ENCODE peak calls at places on chromosomes 1 and 21, in four cellular contexts. One of them, this sample, is unnamed.

GRCh38 chr1:17440827-17441168 is 1.3 kb upstream of the RCC2 start:
- DNase-seq in HepG2: no peak
- DNase-seq in GM12878: no peak
- DNase-seq in K562: no peak
- DNase-seq in this sample: no peak

GRCh38 chr1:3472906-3473305 is 18.4 kb downstream of the ARHGEF16 start:
- DNase-seq in K562: no peak
- DNase-seq in HepG2: no peak
- DNase-seq in GM12878: no peak
- DNase-seq in this sample: no peak

GRCh38 chr1:41861509-41862410 is 57.0 kb downstream of the HIVEP3 start:
- DNase-seq in K562: no peak
- DNase-seq in GM12878: no peak
- DNase-seq in HepG2: no peak
- DNase-seq in this sample: no peak

GRCh38 chr1:92968138-92969032 is 7.1 kb upstream of the DIPK1A start:
- DNase-seq in HepG2: peak
- DNase-seq in GM12878: no peak
- DNase-seq in K562: peak
- DNase-seq in this sample: no peak

GRCh38 chr1:235888119-235888643 is 21.5 kb upstream of the LYST start:
- DNase-seq in HepG2: no peak
- DNase-seq in GM12878: peak
- DNase-seq in K562: no peak
- DNase-seq in this sample: no peak

GRCh38 chr21:34544032-34544496 is 32.1 kb upstream of the KCNE1 start:
- DNase-seq in GM12878: no peak
- DNase-seq in HepG2: peak
- DNase-seq in K562: peak
- DNase-seq in this sample: peak

GRCh38 chr1:246588322-246588721 is 22.1 kb downstream of the CNST start:
- DNase-seq in K562: no peak
- DNase-seq in HepG2: no peak
- DNase-seq in GM12878: no peak
- DNase-seq in this sample: no peak

GRCh38 chr21:45258476-45258875 is 29.2 kb downstream of the POFUT2 start:
- DNase-seq in GM12878: no peak
- DNase-seq in HepG2: peak
- DNase-seq in K562: no peak
- DNase-seq in this sample: no peak

GRCh38 chr1:159835862-159836518 is 9.3 kb downstream of the SLAMF8 start:
- DNase-seq in K562: peak
- DNase-seq in HepG2: no peak
- DNase-seq in GM12878: no peak
- DNase-seq in this sample: no peak

GRCh38 chr1:45346473-45346872 is 6.2 kb upstream of the MUTYH start:
- DNase-seq in K562: no peak
- DNase-seq in GM12878: no peak
- DNase-seq in HepG2: no peak
- DNase-seq in this sample: no peak

GRCh38 chr21:38286739-38287426 is 30.1 kb downstream of the KCNJ15 start:
- DNase-seq in K562: no peak
- DNase-seq in HepG2: no peak
- DNase-seq in GM12878: no peak
- DNase-seq in this sample: no peak

GRCh38 chr1:160046494-160047115 is 14.8 kb upstream of the PIGM start:
- DNase-seq in GM12878: no peak
- DNase-seq in HepG2: peak
- DNase-seq in K562: peak
- DNase-seq in this sample: peak

GRCh38 chr1:205735218-205735617 is 14.8 kb downstream of the NUCKS1 start:
- DNase-seq in K562: no peak
- DNase-seq in GM12878: no peak
- DNase-seq in HepG2: no peak
- DNase-seq in this sample: no peak

GRCh38 chr1:24021403-24022266 is 41.5 kb upstream of the SRSF10 start:
- DNase-seq in GM12878: no peak
- DNase-seq in K562: no peak
- DNase-seq in HepG2: peak
- DNase-seq in this sample: no peak

GRCh38 chr1:18734461-18735368 is 104.1 kb downstream of the PAX7 start:
- DNase-seq in GM12878: no peak
- DNase-seq in HepG2: no peak
- DNase-seq in K562: no peak
- DNase-seq in this sample: no peak

GRCh38 chr21:45499970-45500575 is 42.2 kb downstream of the SLC19A1 start:
- DNase-seq in GM12878: no peak
- DNase-seq in K562: no peak
- DNase-seq in HepG2: no peak
- DNase-seq in this sample: no peak

GRCh38 chr1:229579101-229579651 is 20.7 kb upstream of the ABCB10 start:
- DNase-seq in GM12878: peak
- DNase-seq in HepG2: peak
- DNase-seq in K562: no peak
- DNase-seq in this sample: no peak

GRCh38 chr21:34651032-34651431 is 17.8 kb upstream of the CLIC6 start:
- DNase-seq in HepG2: no peak
- DNase-seq in K562: no peak
- DNase-seq in GM12878: no peak
- DNase-seq in this sample: no peak

GRCh38 chr1:89941110-89941770 is 53.7 kb upstream of the ZNF326 start:
- DNase-seq in K562: peak
- DNase-seq in GM12878: peak
- DNase-seq in HepG2: no peak
- DNase-seq in this sample: peak

DNA sequence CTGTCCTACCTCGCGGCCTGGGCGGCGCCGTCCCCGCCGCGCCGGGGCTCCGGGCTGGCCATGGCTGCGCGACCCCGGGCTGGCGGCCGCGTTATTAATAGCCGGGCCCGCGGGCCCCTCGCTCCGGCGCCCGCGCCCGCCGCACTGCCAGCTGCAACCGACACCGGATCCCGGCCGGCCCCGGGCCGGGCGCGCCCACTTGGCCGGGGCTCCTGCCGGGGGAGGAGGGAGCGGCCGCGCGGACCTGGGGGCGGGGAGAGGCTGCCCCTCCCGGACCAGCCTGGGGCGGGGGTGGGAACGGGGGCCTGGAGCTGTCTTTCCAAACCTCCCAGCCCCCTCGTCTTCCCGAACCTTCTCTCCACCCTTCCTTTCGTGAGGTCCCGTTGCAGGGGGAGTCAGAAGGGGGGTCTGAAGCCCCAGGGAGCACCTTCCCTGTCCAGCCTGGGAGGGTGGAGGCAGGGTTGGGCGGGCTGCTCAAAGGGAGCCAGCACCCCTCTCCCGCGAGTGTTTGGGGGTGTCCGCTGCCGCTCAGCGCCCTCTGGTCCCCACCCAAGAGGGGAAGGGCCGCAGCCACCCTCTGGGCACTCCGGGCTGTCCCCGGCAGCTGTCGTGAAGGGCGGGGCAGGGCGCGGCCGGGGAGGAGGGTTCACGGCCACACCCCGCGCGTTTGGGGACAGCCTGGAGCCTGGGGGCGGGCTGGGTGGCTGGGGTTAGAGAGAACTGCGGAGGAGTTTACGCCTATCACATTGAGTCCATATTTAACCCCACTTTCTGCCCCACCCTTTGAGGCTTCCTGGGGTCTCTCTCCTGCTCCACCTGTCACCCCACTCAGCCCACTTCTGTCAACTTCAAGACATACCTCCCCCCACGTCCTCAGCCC is at the start of gene SYNC:
- DNase-seq in GM12878: no peak
- DNase-seq in K562: peak
- DNase-seq in HepG2: no peak
- DNase-seq in this sample: no peak
- TF ChIP-seq POLR2A in GM12878: no peak
- TF ChIP-seq POLR2A in K562: peak
- TF ChIP-seq POLR2A in HepG2: no peak
- TF ChIP-seq POLR2A in this sample: no peak

GRCh38 chr1:168079761-168080160 is 57.0 kb downstream of the GPR161 start:
- DNase-seq in HepG2: no peak
- DNase-seq in GM12878: no peak
- DNase-seq in K562: no peak
- DNase-seq in this sample: no peak
- TF ChIP-seq YY1 in HepG2: no peak
- TF ChIP-seq YY1 in GM12878: no peak
- TF ChIP-seq YY1 in K562: no peak
- TF ChIP-seq YY1 in this sample: no peak

DNA sequence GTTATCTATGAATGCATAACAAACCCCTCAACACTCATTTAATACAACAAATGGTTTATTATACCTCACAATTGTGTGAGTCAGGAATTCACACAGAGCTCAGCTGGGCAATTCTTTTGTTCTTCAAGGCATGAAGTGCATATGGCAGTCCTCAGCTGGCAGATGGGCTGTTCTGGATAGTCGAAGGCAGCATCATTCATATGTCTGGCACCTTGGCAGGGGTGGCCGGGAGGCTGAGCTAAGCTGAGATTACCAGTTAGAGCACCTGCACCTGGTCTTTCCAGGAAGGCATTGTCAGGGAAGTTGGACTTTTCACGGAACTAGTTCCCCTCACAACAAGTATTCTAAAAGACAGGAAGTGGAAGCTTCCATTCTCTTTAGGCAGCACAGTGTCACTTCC is 286.3 kb upstream of the DUSP10 start:
- DNase-seq in GM12878: no peak
- DNase-seq in K562: no peak
- DNase-seq in HepG2: no peak
- DNase-seq in this sample: no peak
- TF ChIP-seq HDAC6 in GM12878: no peak
- TF ChIP-seq HDAC6 in K562: no peak
- TF ChIP-seq HDAC6 in HepG2: no peak
- TF ChIP-seq HDAC6 in this sample: no peak

GRCh38 chr1:27142464-27142863 is 12.5 kb downstream of the SLC9A1 start:
- DNase-seq in GM12878: no peak
- DNase-seq in HepG2: no peak
- DNase-seq in K562: no peak
- DNase-seq in this sample: no peak

GRCh38 chr1:27144349-27144748 is 10.6 kb downstream of the SLC9A1 start:
- DNase-seq in GM12878: no peak
- DNase-seq in HepG2: no peak
- DNase-seq in K562: no peak
- DNase-seq in this sample: no peak

GRCh38 chr1:27145934-27146354 is 9.0 kb downstream of the SLC9A1 start:
- DNase-seq in HepG2: no peak
- DNase-seq in GM12878: no peak
- DNase-seq in K562: peak
- DNase-seq in this sample: no peak

GRCh38 chr1:27143408-27143807 is 11.5 kb downstream of the SLC9A1 start:
- DNase-seq in HepG2: no peak
- DNase-seq in K562: no peak
- DNase-seq in GM12878: no peak
- DNase-seq in this sample: no peak

GRCh38 chr1:27144920-27145661 is 9.8 kb downstream of the SLC9A1 start:
- DNase-seq in K562: no peak
- DNase-seq in HepG2: no peak
- DNase-seq in GM12878: no peak
- DNase-seq in this sample: no peak
- TF ChIP-seq POLR2A in K562: no peak
- TF ChIP-seq POLR2A in HepG2: no peak
- TF ChIP-seq POLR2A in GM12878: no peak
- TF ChIP-seq POLR2A in this sample: no peak

GRCh38 chr1:63868220-63868897 is 94.5 kb downstream of the ROR1 start:
- DNase-seq in GM12878: no peak
- DNase-seq in K562: peak
- DNase-seq in HepG2: no peak
- DNase-seq in this sample: no peak
- TF ChIP-seq YY1 in GM12878: no peak
- TF ChIP-seq YY1 in K562: no peak
- TF ChIP-seq YY1 in HepG2: no peak
- TF ChIP-seq YY1 in this sample: no peak

DNA sequence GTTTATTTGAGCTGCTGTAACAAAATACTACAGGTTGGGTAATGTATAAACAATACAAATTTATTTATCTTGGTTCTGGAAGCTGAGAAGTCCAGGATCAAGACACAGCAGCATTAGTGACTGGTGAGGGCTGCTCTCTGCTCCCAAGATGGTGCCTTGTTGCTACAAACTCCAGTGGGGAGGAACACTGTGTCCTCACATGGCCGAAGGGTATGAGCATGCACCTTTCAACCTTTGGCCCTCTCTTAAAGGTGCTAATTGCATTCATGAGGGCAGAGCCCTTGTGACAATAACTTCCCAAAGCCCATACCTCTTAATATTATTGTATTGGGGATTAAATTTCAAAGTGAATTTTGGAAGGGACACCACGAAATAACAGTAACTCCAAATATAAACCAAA is 55.3 kb upstream of the ATP1B1 start:
- DNase-seq in GM12878: no peak
- DNase-seq in HepG2: no peak
- DNase-seq in K562: no peak
- DNase-seq in this sample: no peak
- TF ChIP-seq HDAC6 in GM12878: no peak
- TF ChIP-seq HDAC6 in HepG2: no peak
- TF ChIP-seq HDAC6 in K562: no peak
- TF ChIP-seq HDAC6 in this sample: no peak

GRCh38 chr1:234861761-234862160 is 251.8 kb upstream of the IRF2BP2 start:
- DNase-seq in K562: no peak
- DNase-seq in GM12878: no peak
- DNase-seq in HepG2: no peak
- DNase-seq in this sample: no peak

GRCh38 chr1:234862360-234862943 is 252.5 kb upstream of the IRF2BP2 start:
- DNase-seq in K562: no peak
- DNase-seq in HepG2: peak
- DNase-seq in GM12878: no peak
- DNase-seq in this sample: no peak

GRCh38 chr1:234863596-234863995 is 253.6 kb upstream of the IRF2BP2 start:
- DNase-seq in HepG2: no peak
- DNase-seq in GM12878: no peak
- DNase-seq in K562: no peak
- DNase-seq in this sample: no peak

GRCh38 chr1:234864116-234864515 is 254.1 kb upstream of the IRF2BP2 start:
- DNase-seq in K562: no peak
- DNase-seq in GM12878: no peak
- DNase-seq in HepG2: no peak
- DNase-seq in this sample: no peak

DNA sequence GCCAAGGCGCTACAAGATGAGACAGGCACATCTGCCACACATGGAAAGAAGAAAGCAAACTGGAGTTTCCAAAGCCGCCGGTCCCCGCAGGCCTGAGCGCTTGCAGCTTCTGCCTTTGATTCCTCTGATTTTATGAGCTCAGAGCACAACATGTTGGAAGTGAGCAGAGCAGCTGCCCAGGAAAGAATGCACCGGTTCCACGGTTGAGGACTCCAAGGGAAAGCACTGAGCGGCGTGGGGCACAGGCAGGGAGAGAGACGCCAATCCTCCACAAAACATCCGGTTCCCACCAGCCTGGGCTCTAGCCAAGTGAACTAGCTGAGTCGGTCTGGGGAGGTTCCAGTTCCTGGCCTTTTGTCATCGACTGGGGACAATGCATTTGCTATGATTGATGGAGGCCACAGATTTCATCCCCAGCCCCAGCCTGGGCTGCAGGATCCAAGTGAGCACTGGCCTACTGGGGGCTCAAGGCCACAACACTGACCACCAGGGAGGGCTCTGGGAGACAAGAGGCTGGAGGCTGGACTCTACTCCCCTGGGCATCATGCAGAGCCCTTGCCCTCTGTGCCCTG is 253.1 kb upstream of the IRF2BP2 start:
- DNase-seq in HepG2: peak
- DNase-seq in K562: no peak
- DNase-seq in GM12878: no peak
- DNase-seq in this sample: no peak
- TF ChIP-seq POLR2A in HepG2: no peak
- TF ChIP-seq POLR2A in K562: no peak
- TF ChIP-seq POLR2A in GM12878: no peak
- TF ChIP-seq POLR2A in this sample: no peak

This sample was measured in H1.